ENCODE peak calls at places on chromosome 12, in nine cellular contexts. O is NCI-H1105, P is HCT116, L is MG63, I is AG04450, Z is small intestine, B is iris pigment epithelial cell, Y is Calu3, N is NCI-H2081. H is an unnamed sample.

GRCh38 chr12:120235369-120236123 is 30.0 kb downstream of the PXN start:
- DNase-seq in O (no peak), P (no peak), L (no peak), I (no peak), Z (no peak), B (no peak), Y (no peak), N (no peak), H (no peak)

GRCh38 chr12:111194703-111195051 is 174.2 kb downstream of the PHETA1 start:
- DNase-seq in O (no peak), P (no peak), L (no peak), I (no peak), Z (no peak), B (no peak), Y (no peak), N (no peak), H (no peak)

GRCh38 chr12:78928200-78929074 is 63.9 kb downstream of the SYT1 start:
- DNase-seq in O (no peak), P (peak), L (no peak), I (peak), Z (no peak), B (peak), Y (peak), N (no peak), H (peak)

GRCh38 chr12:52221912-52222457 is 11.1 kb upstream of the KRT7 start:
- DNase-seq in O (no peak), P (peak), L (peak), I (no peak), Z (peak), B (peak), Y (peak), N (peak), H (no peak)

GRCh38 chr12:100075598-100075997 is 67.1 kb downstream of the BLTP3B start:
- DNase-seq in O (no peak), P (no peak), L (no peak), I (no peak), Z (no peak), B (no peak), Y (no peak), N (no peak), H (no peak)

GRCh38 chr12:45268672-45269406 is 52.9 kb downstream of the ANO6 start:
- DNase-seq in O (peak), P (peak), L (peak), I (peak), Z (peak), B (peak), Y (peak), N (peak), H (peak)

GRCh38 chr12:52833922-52834726 is at the start of gene KRT79:
- DNase-seq in O (no peak), P (no peak), L (no peak), I (no peak), Z (no peak), B (no peak), Y (no peak), N (no peak), H (no peak)

GRCh38 chr12:124238886-124239285 is 56.0 kb upstream of the RFLNA start:
- DNase-seq in O (no peak), P (no peak), L (no peak), I (no peak), Z (peak), B (no peak), Y (no peak), N (no peak), H (no peak)

GRCh38 chr12:3655331-3655900 is 97.5 kb downstream of the CRACR2A start:
- DNase-seq in O (peak), P (no peak), L (no peak), I (no peak), Z (peak), B (peak), Y (peak), N (peak), H (no peak)

GRCh38 chr12:49537709-49538601 is 875 bp upstream of the KCNH3 start:
- DNase-seq in O (peak), P (no peak), L (no peak), I (no peak), Z (no peak), B (no peak), Y (peak), N (peak), H (no peak)

GRCh38 chr12:53234236-53234635 is 2.2 kb upstream of the RARG start:
- DNase-seq in O (no peak), P (no peak), L (no peak), I (no peak), Z (no peak), B (no peak), Y (no peak), N (no peak), H (no peak)

GRCh38 chr12:11513288-11513687 is 117.9 kb upstream of the PRB2 start:
- DNase-seq in O (no peak), P (peak), L (peak), I (no peak), Z (no peak), B (peak), Y (no peak), N (no peak), H (no peak)

GRCh38 chr12:6824085-6824800 is 2.6 kb downstream of the GPR162 start:
- DNase-seq in O (no peak), P (no peak), L (peak), I (no peak), Z (no peak), B (no peak), Y (no peak), N (no peak), H (no peak)

GRCh38 chr12:795305-795704 is 42.9 kb downstream of the WNK1 start:
- DNase-seq in O (no peak), P (no peak), L (no peak), I (no peak), Z (no peak), B (peak), Y (no peak), N (no peak), H (no peak)

GRCh38 chr12:57564178-57564740 is 14.4 kb downstream of the KIF5A start:
- DNase-seq in O (no peak), P (no peak), L (no peak), I (no peak), Z (no peak), B (no peak), Y (no peak), N (no peak), H (no peak)

GRCh38 chr12:48779869-48780268 is 9.0 kb downstream of the ADCY6 start:
- DNase-seq in O (no peak), P (no peak), L (no peak), I (no peak), Z (no peak), B (peak), Y (no peak), N (no peak), H (no peak)

GRCh38 chr12:46577063-46577776 is 204.6 kb upstream of the SLC38A2 start:
- DNase-seq in O (no peak), P (no peak), L (no peak), I (no peak), Z (no peak), B (no peak), Y (no peak), N (no peak), H (no peak)

GRCh38 chr12:76047742-76048141 is 16.2 kb upstream of the PHLDA1 start:
- DNase-seq in O (no peak), P (no peak), L (no peak), I (no peak), Z (no peak), B (no peak), Y (no peak), N (no peak), H (no peak)

GRCh38 chr12:46843811-46844210 is 18.0 kb upstream of the SLC38A4 start:
- DNase-seq in O (no peak), P (no peak), L (peak), I (no peak), Z (no peak), B (peak), Y (no peak), N (no peak), H (no peak)

GRCh38 chr12:59934486-59934885 is 338.7 kb downstream of the SLC16A7 start:
- DNase-seq in O (no peak), P (no peak), L (no peak), I (no peak), Z (no peak), B (no peak), Y (no peak), N (no peak), H (no peak)